ENCODE peak calls at places on chromosomes 2 and 18, in five cellular contexts. One of them, this sample, is unnamed.

GRCh38 chr2:203327582-203327917 is 644 bp upstream of the ABI2 start:
- DNase-seq in head of caudate nucleus: no peak
- DNase-seq in mesenchymal stem cell: no peak
- DNase-seq in activated T-helper 1 cell treated with anti-CD3 and anti-CD28 coated beads, Interleukin-2, amount 50 U/mL, for 16 hours: no peak
- DNase-seq in WTC11: peak
- DNase-seq in this sample: no peak

GRCh38 chr18:44079602-44080001 is 601.1 kb upstream of the SETBP1 start:
- DNase-seq in mesenchymal stem cell: peak
- DNase-seq in head of caudate nucleus: no peak
- DNase-seq in activated T-helper 1 cell treated with anti-CD3 and anti-CD28 coated beads, Interleukin-2, amount 50 U/mL, for 16 hours: no peak
- DNase-seq in WTC11: no peak
- DNase-seq in this sample: no peak

GRCh38 chr2:241014764-241015163 is 16.3 kb downstream of the SNED1 start:
- DNase-seq in head of caudate nucleus: peak
- DNase-seq in activated T-helper 1 cell treated with anti-CD3 and anti-CD28 coated beads, Interleukin-2, amount 50 U/mL, for 16 hours: no peak
- DNase-seq in mesenchymal stem cell: no peak
- DNase-seq in WTC11: no peak
- DNase-seq in this sample: peak

GRCh38 chr2:54641988-54642387 is 81.5 kb upstream of the EML6 start:
- DNase-seq in activated T-helper 1 cell treated with anti-CD3 and anti-CD28 coated beads, Interleukin-2, amount 50 U/mL, for 16 hours: no peak
- DNase-seq in WTC11: no peak
- DNase-seq in head of caudate nucleus: peak
- DNase-seq in mesenchymal stem cell: no peak
- DNase-seq in this sample: no peak

GRCh38 chr2:67845557-67846114 is 217.2 kb downstream of the C1D start:
- DNase-seq in mesenchymal stem cell: no peak
- DNase-seq in head of caudate nucleus: no peak
- DNase-seq in activated T-helper 1 cell treated with anti-CD3 and anti-CD28 coated beads, Interleukin-2, amount 50 U/mL, for 16 hours: no peak
- DNase-seq in WTC11: no peak
- DNase-seq in this sample: no peak

GRCh38 chr2:240620149-240620731 is 5.0 kb upstream of the GPR35 start:
- DNase-seq in head of caudate nucleus: no peak
- DNase-seq in WTC11: peak
- DNase-seq in mesenchymal stem cell: no peak
- DNase-seq in activated T-helper 1 cell treated with anti-CD3 and anti-CD28 coated beads, Interleukin-2, amount 50 U/mL, for 16 hours: no peak
- DNase-seq in this sample: no peak

GRCh38 chr2:68330691-68331090 is 10.9 kb upstream of the CNRIP1 start:
- DNase-seq in mesenchymal stem cell: peak
- DNase-seq in head of caudate nucleus: no peak
- DNase-seq in WTC11: no peak
- DNase-seq in activated T-helper 1 cell treated with anti-CD3 and anti-CD28 coated beads, Interleukin-2, amount 50 U/mL, for 16 hours: no peak
- DNase-seq in this sample: no peak

GRCh38 chr2:218860950-218861381 is 1.4 kb downstream of the WNT6 start:
- DNase-seq in activated T-helper 1 cell treated with anti-CD3 and anti-CD28 coated beads, Interleukin-2, amount 50 U/mL, for 16 hours: no peak
- DNase-seq in head of caudate nucleus: peak
- DNase-seq in WTC11: peak
- DNase-seq in mesenchymal stem cell: peak
- DNase-seq in this sample: peak

GRCh38 chr2:144937899-144938298 is 418.0 kb upstream of the ZEB2 start:
- DNase-seq in head of caudate nucleus: no peak
- DNase-seq in WTC11: no peak
- DNase-seq in mesenchymal stem cell: peak
- DNase-seq in activated T-helper 1 cell treated with anti-CD3 and anti-CD28 coated beads, Interleukin-2, amount 50 U/mL, for 16 hours: no peak
- DNase-seq in this sample: no peak

GRCh38 chr2:7278984-7279383 is 361.8 kb downstream of the RNF144A start:
- DNase-seq in WTC11: no peak
- DNase-seq in mesenchymal stem cell: no peak
- DNase-seq in head of caudate nucleus: no peak
- DNase-seq in activated T-helper 1 cell treated with anti-CD3 and anti-CD28 coated beads, Interleukin-2, amount 50 U/mL, for 16 hours: no peak
- DNase-seq in this sample: no peak

GRCh38 chr2:120957905-120958304 is 222.2 kb downstream of the GLI2 start:
- DNase-seq in head of caudate nucleus: no peak
- DNase-seq in mesenchymal stem cell: no peak
- DNase-seq in WTC11: no peak
- DNase-seq in activated T-helper 1 cell treated with anti-CD3 and anti-CD28 coated beads, Interleukin-2, amount 50 U/mL, for 16 hours: no peak
- DNase-seq in this sample: no peak

GRCh38 chr2:137115081-137115713 is 349.9 kb downstream of the THSD7B start:
- DNase-seq in WTC11: no peak
- DNase-seq in mesenchymal stem cell: no peak
- DNase-seq in activated T-helper 1 cell treated with anti-CD3 and anti-CD28 coated beads, Interleukin-2, amount 50 U/mL, for 16 hours: no peak
- DNase-seq in head of caudate nucleus: no peak
- DNase-seq in this sample: no peak

GRCh38 chr18:63460414-63460813 is 16.3 kb upstream of the SERPINB5 start:
- DNase-seq in activated T-helper 1 cell treated with anti-CD3 and anti-CD28 coated beads, Interleukin-2, amount 50 U/mL, for 16 hours: no peak
- DNase-seq in WTC11: no peak
- DNase-seq in mesenchymal stem cell: no peak
- DNase-seq in head of caudate nucleus: no peak
- DNase-seq in this sample: no peak

This sample was measured in ecto neural progenitor cell.